ENCODE peak calls at places on chromosomes 16 and 17, in four cellular contexts. S, X, M and B are unnamed samples.

GRCh38 chr16:8251298-8251697 is 339.0 kb downstream of the TMEM114 start:
- DNase-seq in S (no peak), X (no peak), M (no peak), B (no peak)

GRCh38 chr16:46916980-46917379 is 32.8 kb downstream of the GPT2 start:
- DNase-seq in S (no peak), X (peak), M (no peak), B (no peak)

GRCh38 chr16:20763461-20764232 is at the start of gene ACSM3:
- DNase-seq in S (peak), X (peak), M (peak), B (peak)

GRCh38 chr16:89924298-89924924 is 1.3 kb downstream of the TUBB3 start:
- DNase-seq in S (no peak), X (peak), M (no peak), B (no peak)

GRCh38 chr16:89863741-89864391 is 9.5 kb upstream of the TCF25 start:
- DNase-seq in S (no peak), X (peak), M (peak), B (no peak)

GRCh38 chr17:30433514-30433913 is 43.7 kb upstream of the GOSR1 start:
- DNase-seq in S (peak), X (peak), M (no peak), B (peak)

GRCh38 chr16:13110124-13110796 is 208.9 kb downstream of the SHISA9 start:
- DNase-seq in S (peak), X (peak), M (no peak), B (no peak)

GRCh38 chr16:11501583-11502138 is 85.1 kb downstream of the LITAF start:
- DNase-seq in S (no peak), X (no peak), M (no peak), B (no peak)

GRCh38 chr16:75105306-75106061 is 11.1 kb downstream of the LDHD start:
- DNase-seq in S (no peak), X (no peak), M (no peak), B (no peak)

GRCh38 chr17:15261063-15261817 is 3.9 kb downstream of the PMP22 start:
- DNase-seq in S (no peak), X (peak), M (no peak), B (no peak)
- TF ChIP-seq CTCF in S (no peak), X (peak), M (no peak), B (no peak)

DNA sequence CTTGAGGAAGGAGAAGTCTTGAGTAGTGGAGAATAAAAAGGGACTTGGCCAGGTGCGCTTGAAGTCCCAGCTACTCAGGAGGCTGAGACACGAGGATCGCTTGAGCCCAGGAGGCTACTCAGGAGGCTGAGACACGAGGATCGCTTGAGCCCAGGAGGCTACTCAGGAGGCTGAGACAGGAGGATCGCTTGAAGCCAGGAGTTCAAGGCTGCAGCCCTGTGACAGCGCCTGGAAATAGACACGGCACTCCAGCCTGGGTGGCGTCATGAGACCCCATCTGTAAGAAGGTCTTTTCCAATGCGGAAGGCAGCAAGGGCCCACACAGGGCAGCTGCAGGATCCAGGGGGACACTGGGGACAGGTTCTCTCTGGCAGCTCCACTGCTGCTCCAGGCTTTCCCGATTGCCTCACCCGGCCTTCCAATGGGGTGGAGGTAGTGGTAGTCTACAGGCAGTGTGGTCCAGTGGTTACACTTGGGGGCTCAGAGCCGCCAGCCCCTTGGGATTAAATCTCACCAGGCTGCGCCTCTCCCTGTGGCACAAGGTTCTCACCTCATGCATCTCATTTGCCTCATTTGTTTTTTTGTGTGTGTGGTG is 143.4 kb downstream of the SEC14L1 start:
- DNase-seq in S (no peak), X (no peak), M (no peak), B (no peak)
- H3K4me3 ChIP-seq in S (peak), X (no peak), M (no peak), B (no peak)

DNA sequence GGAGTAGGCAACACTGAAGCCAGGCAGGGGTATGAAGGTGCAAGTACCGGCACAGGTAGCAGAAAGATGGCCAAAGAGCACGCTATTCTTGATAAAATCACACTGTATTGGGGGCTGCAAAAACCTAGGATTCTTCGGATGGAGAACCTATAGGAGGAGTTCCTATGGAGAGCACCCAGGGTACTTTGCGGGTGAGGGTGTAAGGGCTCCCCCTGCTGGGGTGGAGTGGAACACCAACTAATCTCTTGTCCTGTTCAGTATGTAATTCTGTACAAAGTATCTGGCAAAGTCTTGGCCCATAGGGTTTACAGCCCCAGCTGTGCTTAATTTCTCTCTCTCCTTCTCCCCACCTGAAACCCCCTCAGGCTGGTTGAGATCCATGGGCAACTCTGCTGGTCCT is 393.1 kb upstream of the ASIC2 start:
- DNase-seq in S (no peak), X (no peak), M (no peak), B (no peak)
- TF ChIP-seq CTCF in S (peak), X (no peak), M (peak), B (peak)

GRCh38 chr17:61394630-61395408 is 4.8 kb upstream of the TBX2 start:
- DNase-seq in S (no peak), X (peak), M (no peak), B (no peak)
- H3K4me3 ChIP-seq in S (no peak), X (no peak), M (no peak), B (no peak)

DNA sequence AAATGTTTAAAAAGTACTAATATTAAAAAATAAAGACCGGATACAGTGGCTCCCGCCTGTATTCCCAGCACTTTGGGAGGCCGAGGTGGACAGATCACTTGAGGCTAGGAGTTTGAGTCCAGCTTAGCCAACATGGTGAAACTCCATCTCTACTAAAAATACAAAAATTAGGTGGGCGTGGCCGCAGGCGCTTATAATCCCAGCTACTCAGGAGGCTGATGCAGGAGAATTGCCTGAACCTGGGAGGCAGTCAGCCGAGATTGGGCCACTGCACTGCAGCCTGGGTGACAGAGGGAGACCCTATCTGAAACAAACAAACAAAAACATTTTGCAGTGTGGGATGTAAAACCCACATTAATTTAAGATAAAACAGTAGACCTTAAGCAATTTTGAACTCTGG is 11.8 kb downstream of the CDC27 start:
- DNase-seq in S (no peak), X (no peak), M (no peak), B (no peak)
- TF ChIP-seq CTCF in S (no peak), X (no peak), M (no peak), B (no peak)

DNA sequence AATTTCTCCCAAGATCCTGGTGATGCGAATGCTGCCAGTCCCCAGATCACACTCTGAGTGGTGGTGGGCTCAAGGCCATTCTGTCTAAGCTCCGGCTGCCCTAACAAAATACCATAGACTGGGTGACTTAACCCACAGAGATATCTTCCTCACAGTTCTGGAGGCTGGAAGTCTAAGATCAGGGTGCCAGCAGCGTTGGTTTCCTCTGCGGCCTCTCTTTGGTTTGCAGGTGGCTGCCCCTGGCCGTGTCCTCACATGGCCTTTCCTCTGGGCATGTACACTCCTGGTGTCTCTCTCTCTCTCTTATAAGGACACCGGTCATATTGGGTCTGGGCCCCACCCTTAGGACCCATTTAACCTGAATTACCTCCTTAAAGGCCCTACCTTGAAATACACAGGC is 89.9 kb downstream of the CRISPLD2 start:
- DNase-seq in S (no peak), X (no peak), M (no peak), B (no peak)
- H3K4me3 ChIP-seq in S (no peak), X (no peak), M (no peak), B (no peak)

GRCh38 chr17:7839890-7840260 is 5.9 kb downstream of the KDM6B start:
- DNase-seq in S (no peak), X (peak), M (no peak), B (no peak)

GRCh38 chr17:7841309-7841621 is 7.2 kb downstream of the KDM6B start:
- DNase-seq in S (no peak), X (no peak), M (no peak), B (no peak)

GRCh38 chr17:7841622-7842379 is 7.8 kb downstream of the KDM6B start:
- DNase-seq in S (peak), X (peak), M (no peak), B (no peak)

GRCh38 chr17:7840441-7840840 is 6.4 kb downstream of the KDM6B start:
- DNase-seq in S (no peak), X (no peak), M (no peak), B (no peak)

DNA sequence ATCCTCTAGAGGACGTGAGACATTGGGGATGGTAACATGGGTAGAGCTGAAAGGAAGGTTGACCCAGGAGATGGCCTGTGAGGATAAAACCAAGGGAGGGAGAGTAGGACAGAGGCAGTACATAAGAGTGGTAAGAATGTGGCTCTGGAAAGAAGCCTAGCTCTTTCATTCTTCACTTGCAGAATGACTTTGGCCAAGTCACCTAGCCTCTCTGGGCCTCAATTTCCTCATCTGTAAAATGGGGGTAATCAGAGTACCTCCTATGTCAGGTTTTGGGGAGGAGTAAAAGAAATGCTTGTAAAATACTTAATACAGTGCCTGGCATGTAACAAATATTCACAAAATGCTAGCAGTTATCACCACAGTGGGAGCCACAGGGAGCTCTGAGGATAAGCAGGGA is 6.9 kb downstream of the KDM6B start:
- DNase-seq in S (no peak), X (no peak), M (no peak), B (no peak)
- TF ChIP-seq CTCF in S (no peak), X (no peak), M (no peak), B (no peak)

GRCh38 chr17:49000943-49001342 is 3.8 kb downstream of the IGF2BP1 start:
- DNase-seq in S (no peak), X (peak), M (no peak), B (no peak)

GRCh38 chr17:49003557-49004511 is 6.6 kb downstream of the IGF2BP1 start:
- DNase-seq in S (no peak), X (peak), M (no peak), B (no peak)

GRCh38 chr17:49002331-49002730 is 5.1 kb downstream of the IGF2BP1 start:
- DNase-seq in S (no peak), X (no peak), M (no peak), B (no peak)

GRCh38 chr17:49002766-49003165 is 5.6 kb downstream of the IGF2BP1 start:
- DNase-seq in S (no peak), X (no peak), M (no peak), B (no peak)

GRCh38 chr17:49001671-49002070 is 4.5 kb downstream of the IGF2BP1 start:
- DNase-seq in S (no peak), X (no peak), M (no peak), B (no peak)
- H3K4me3 ChIP-seq in S (peak), X (peak), M (no peak), B (no peak)

DNA sequence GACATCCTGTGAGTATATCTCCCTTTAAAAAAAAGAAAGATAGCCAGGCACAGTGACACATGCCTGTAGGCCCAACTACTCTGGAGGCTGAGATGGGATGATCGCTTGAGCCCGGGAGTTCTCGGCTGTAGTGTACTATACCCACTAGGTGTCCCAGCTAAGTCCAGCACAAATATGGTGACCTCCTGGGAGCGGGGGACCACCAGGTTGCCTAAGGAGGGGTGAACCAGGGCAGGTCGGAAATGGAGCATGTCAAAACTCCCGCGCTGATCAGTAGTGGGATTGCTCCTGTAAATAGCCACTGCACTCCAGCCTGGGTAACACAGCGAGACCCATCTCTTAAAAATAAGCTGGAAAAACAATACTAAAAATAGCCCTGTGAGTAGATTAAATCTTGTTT is 29.4 kb downstream of the GINS2 start:
- DNase-seq in S (no peak), X (no peak), M (no peak), B (no peak)
- TF ChIP-seq CTCF in S (no peak), X (no peak), M (no peak), B (no peak)

DNA sequence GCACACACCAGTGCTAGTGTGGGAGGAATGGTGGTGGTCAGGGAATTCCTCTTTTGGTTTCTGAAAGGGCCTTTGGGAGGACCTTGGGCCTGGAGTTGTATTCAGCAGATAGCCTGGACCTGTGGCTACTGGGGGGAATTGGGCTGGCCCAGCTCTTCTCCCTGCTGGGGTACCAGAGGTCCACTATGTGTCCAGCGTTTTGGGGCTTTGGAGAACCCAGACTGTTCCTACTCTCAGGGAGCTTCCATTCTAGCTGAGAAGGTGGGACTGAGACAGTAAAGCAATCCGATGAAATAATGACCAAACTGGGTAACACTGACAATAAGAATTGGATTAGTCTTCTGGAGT is 2.4 kb downstream of the EPN3 start:
- DNase-seq in S (no peak), X (no peak), M (no peak), B (no peak)
- H3K4me3 ChIP-seq in S (peak), X (no peak), M (no peak), B (no peak)